ENCODE peak calls at places on chromosome 3, in five cellular contexts. B is endothelial cell of umbilical vein, M is thyroid gland, Z is upper lobe of left lung, E is transverse colon. J is an unnamed sample.

GRCh38 chr3:157059661-157060060 is 100.3 kb downstream of the CCNL1 start:
- DNase-seq in B (no peak), M (no peak), Z (no peak), E (no peak), J (no peak)

GRCh38 chr3:14147063-14147435 is 22.2 kb downstream of the TMEM43 start:
- DNase-seq in B (no peak), M (no peak), Z (no peak), E (no peak), J (peak)

GRCh38 chr3:25870452-25870851 is 80.6 kb downstream of the OXSM start:
- DNase-seq in B (no peak), M (no peak), Z (no peak), E (no peak), J (no peak)

GRCh38 chr3:24318668-24319287 is 175.9 kb downstream of the THRB start:
- DNase-seq in B (no peak), M (no peak), Z (no peak), E (no peak), J (no peak)

GRCh38 chr3:125300416-125300815 is 74.7 kb downstream of the ZNF148 start:
- DNase-seq in B (no peak), M (no peak), Z (no peak), E (no peak), J (no peak)

GRCh38 chr3:37559461-37559860 is 302.2 kb upstream of the CTDSPL start:
- DNase-seq in B (no peak), M (peak), Z (no peak), E (no peak), J (no peak)

GRCh38 chr3:134094491-134094890 is 64.8 kb upstream of the SLCO2A1 start:
- DNase-seq in B (no peak), M (no peak), Z (no peak), E (no peak), J (no peak)

GRCh38 chr3:145448436-145448835 is 712.5 kb downstream of the PLOD2 start:
- DNase-seq in B (no peak), M (no peak), Z (no peak), E (no peak), J (no peak)

GRCh38 chr3:50616003-50616769 is 765 bp upstream of the MAPKAPK3 start:
- DNase-seq in B (peak), M (peak), Z (peak), E (peak), J (peak)

GRCh38 chr3:95333826-95334225 is 1271.0 kb downstream of the NSUN3 start:
- DNase-seq in B (no peak), M (no peak), Z (no peak), E (no peak), J (no peak)

GRCh38 chr3:178518660-178519396 is 17.4 kb upstream of the KCNMB2 start:
- DNase-seq in B (peak), M (no peak), Z (no peak), E (no peak), J (no peak)

GRCh38 chr3:142902356-142902755 is 13.5 kb upstream of the PCOLCE2 start:
- DNase-seq in B (no peak), M (no peak), Z (no peak), E (no peak), J (no peak)

GRCh38 chr3:186258968-186259367 is 103.1 kb downstream of the DGKG start:
- DNase-seq in B (no peak), M (no peak), Z (no peak), E (no peak), J (no peak)

GRCh38 chr3:132654190-132654589 is 5.4 kb downstream of the ACAD11 start:
- DNase-seq in B (no peak), M (no peak), Z (no peak), E (no peak), J (no peak)

GRCh38 chr3:141526709-141527108 is 39.9 kb downstream of the RASA2 start:
- DNase-seq in B (no peak), M (no peak), Z (no peak), E (no peak), J (no peak)

GRCh38 chr3:27758083-27758482 is 36.0 kb upstream of the EOMES start:
- DNase-seq in B (no peak), M (no peak), Z (no peak), E (no peak), J (peak)

GRCh38 chr3:120418866-120419490 is 31.8 kb downstream of the FSTL1 start:
- DNase-seq in B (peak), M (peak), Z (peak), E (peak), J (no peak)

GRCh38 chr3:69900331-69900730 is 99.2 kb upstream of the SAMMSON start:
- DNase-seq in B (no peak), M (no peak), Z (no peak), E (no peak), J (no peak)

DNA sequence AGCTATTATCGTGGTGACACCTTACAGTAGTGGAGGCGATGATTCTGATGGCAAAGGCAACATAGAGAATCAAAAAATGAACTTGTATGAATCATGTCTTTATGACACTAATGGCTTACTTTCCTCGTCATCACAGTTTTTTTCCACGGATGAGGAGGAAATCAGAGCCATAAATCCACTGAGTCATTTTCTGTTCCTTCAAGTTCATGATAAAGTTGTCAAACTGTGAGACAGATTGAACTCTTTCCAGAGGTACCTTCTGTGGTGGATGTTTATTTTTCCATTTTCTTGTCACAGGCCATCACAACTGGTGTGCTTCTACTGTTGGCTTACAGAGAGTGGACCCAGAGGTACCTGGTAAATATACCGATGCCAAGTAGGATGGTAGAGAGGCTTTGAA is 8.5 kb downstream of the TMEM212 start:
- DNase-seq in B (peak), M (no peak), Z (no peak), E (no peak), J (no peak)
- TF ChIP-seq POLR2A in B (peak), M (no peak), Z (no peak), E (no peak), J (no peak)

GRCh38 chr3:124032351-124032880 is 40.5 kb upstream of the ROPN1 start:
- DNase-seq in B (no peak), M (peak), Z (no peak), E (peak), J (peak)
- H3K4me3 ChIP-seq in B (peak), M (peak), Z (peak), E (peak), J (peak)

GRCh38 chr3:138829886-138830510 is 4.7 kb downstream of the PIK3CB start:
- DNase-seq in B (no peak), M (no peak), Z (no peak), E (no peak), J (no peak)

GRCh38 chr3:138829097-138829496 is 5.6 kb downstream of the PIK3CB start:
- DNase-seq in B (no peak), M (no peak), Z (no peak), E (no peak), J (no peak)

GRCh38 chr3:138835177-138835757 is 539 bp upstream of the PIK3CB start:
- DNase-seq in B (no peak), M (no peak), Z (no peak), E (no peak), J (no peak)

GRCh38 chr3:138833908-138834358 is 795 bp downstream of the PIK3CB start:
- DNase-seq in B (peak), M (no peak), Z (no peak), E (no peak), J (no peak)

GRCh38 chr3:138834359-138835176 is at the start of gene PIK3CB:
- DNase-seq in B (peak), M (peak), Z (peak), E (peak), J (peak)
- TF ChIP-seq POLR2A in B (peak), M (peak), Z (peak), E (peak), J (no peak)

DNA sequence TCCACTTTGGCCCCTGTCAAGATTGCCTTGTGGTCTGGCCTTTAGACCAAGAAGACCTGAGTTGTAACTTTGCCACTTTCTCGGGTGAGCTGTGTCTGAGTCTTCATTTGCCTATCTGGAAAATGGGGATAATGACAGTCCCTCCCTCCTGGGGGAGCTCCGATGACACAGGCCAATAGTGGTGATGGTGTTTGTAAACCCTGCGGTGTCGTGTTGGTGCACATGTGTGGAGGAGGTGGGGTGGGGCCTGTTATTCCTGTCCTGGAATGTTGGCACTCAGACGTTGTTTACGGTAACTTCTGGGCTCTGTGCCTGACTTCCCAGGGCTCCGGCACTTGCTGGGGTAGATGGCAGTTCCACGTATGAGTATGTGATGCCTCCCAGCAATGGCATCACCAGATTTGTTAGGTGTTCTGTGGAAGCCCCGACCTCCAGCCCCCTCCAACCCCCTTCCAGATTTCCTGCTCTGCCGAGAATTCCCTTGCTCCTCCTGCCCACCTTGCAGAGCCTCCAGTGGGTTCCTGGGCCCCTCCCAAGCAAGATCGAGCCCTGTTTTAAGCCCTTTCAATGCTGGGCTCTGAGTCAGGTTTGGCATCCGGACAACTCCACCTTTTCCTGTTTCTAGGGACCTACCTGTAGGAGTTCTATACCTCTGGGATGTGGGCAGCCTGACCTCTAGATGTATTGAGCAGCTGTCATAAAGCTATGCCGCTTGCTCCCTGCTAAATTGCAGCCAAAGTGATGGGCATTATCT is 31.4 kb downstream of the HRH1 start:
- DNase-seq in B (peak), M (peak), Z (peak), E (peak), J (peak)
- H3K4me3 ChIP-seq in B (no peak), M (no peak), Z (no peak), E (no peak), J (no peak)

J was measured in lower leg skin.